ENCODE peak calls at places on chromosomes 13 and 19, in four cellular contexts. A, T, K and Q are unnamed samples.

GRCh38 chr19:2624537-2625091 is 77.9 kb downstream of the GNG7 start:
- DNase-seq in A (peak), T (no peak), K (no peak), Q (no peak)

GRCh38 chr13:33228645-33229445 is 56.7 kb downstream of the STARD13 start:
- DNase-seq in A (no peak), T (no peak), K (no peak), Q (no peak)

GRCh38 chr13:50318887-50319286 is 303.6 kb downstream of the KCNRG start:
- DNase-seq in A (no peak), T (no peak), K (no peak), Q (no peak)

GRCh38 chr19:45443462-45444317 is 20.0 kb upstream of the ERCC1 start:
- DNase-seq in A (peak), T (peak), K (no peak), Q (no peak)

GRCh38 chr13:46134961-46135522 is 30.2 kb upstream of the CPB2 start:
- DNase-seq in A (no peak), T (no peak), K (no peak), Q (no peak)

GRCh38 chr13:77584111-77584510 is 48.6 kb downstream of the SCEL start:
- DNase-seq in A (no peak), T (no peak), K (no peak), Q (no peak)

GRCh38 chr19:7904074-7905020 is 670 bp downstream of the MAP2K7 start:
- DNase-seq in A (peak), T (peak), K (no peak), Q (no peak)

GRCh38 chr19:18176367-18177310 is 3.0 kb downstream of the IFI30 start:
- DNase-seq in A (no peak), T (no peak), K (no peak), Q (no peak)

GRCh38 chr19:27794444-27795042 is 1418.4 kb downstream of the UQCRFS1 start:
- DNase-seq in A (no peak), T (no peak), K (no peak), Q (no peak)

GRCh38 chr13:101065314-101065713 is 351.0 kb downstream of the NALCN start:
- DNase-seq in A (no peak), T (no peak), K (no peak), Q (no peak)

GRCh38 chr13:64758520-64758919 is 2471.6 kb downstream of the PCDH9 start:
- DNase-seq in A (no peak), T (no peak), K (no peak), Q (no peak)

GRCh38 chr19:13428352-13428751 is 77.9 kb downstream of the CACNA1A start:
- DNase-seq in A (peak), T (no peak), K (no peak), Q (no peak)

GRCh38 chr19:46571495-46571894 is 29.6 kb upstream of the CALM3 start:
- DNase-seq in A (peak), T (no peak), K (no peak), Q (no peak)

GRCh38 chr13:51342706-51343105 is 3.2 kb downstream of the SERPINE3 start:
- DNase-seq in A (no peak), T (no peak), K (no peak), Q (no peak)

GRCh38 chr19:28044477-28044876 is 1168.5 kb downstream of the UQCRFS1 start:
- DNase-seq in A (no peak), T (no peak), K (no peak), Q (no peak)

GRCh38 chr19:46524272-46524671 is 28.6 kb upstream of the PNMA8B start:
- DNase-seq in A (no peak), T (no peak), K (no peak), Q (no peak)

GRCh38 chr13:24042710-24043440 is 117.6 kb upstream of the SPATA13 start:
- DNase-seq in A (no peak), T (no peak), K (no peak), Q (no peak)

GRCh38 chr13:20969182-20969581 is 66.6 kb upstream of the XPO4 start:
- DNase-seq in A (no peak), T (no peak), K (no peak), Q (no peak)

GRCh38 chr19:54164369-54165068 is 5.0 kb upstream of the LENG1 start:
- DNase-seq in A (peak), T (peak), K (no peak), Q (no peak)

GRCh38 chr19:3366761-3367571 is 583 bp downstream of the NFIC start:
- DNase-seq in A (peak), T (peak), K (no peak), Q (no peak)

GRCh38 chr13:62525652-62526051 is 1110.0 kb upstream of the PCDH20 start:
- DNase-seq in A (no peak), T (no peak), K (no peak), Q (no peak)

GRCh38 chr19:869245-870177 is 10.0 kb downstream of the CFD start:
- DNase-seq in A (no peak), T (peak), K (no peak), Q (no peak)

GRCh38 chr19:20640545-20640944 is 20.8 kb downstream of the ZNF626 start:
- DNase-seq in A (no peak), T (no peak), K (no peak), Q (no peak)

GRCh38 chr13:109422163-109422562 is 364.2 kb downstream of the IRS2 start:
- DNase-seq in A (no peak), T (no peak), K (no peak), Q (no peak)

GRCh38 chr19:11264452-11265176 is 2.3 kb upstream of the DOCK6 start:
- DNase-seq in A (no peak), T (no peak), K (no peak), Q (no peak)

GRCh38 chr19:58518261-58519086 is 1.1 kb downstream of the ZBTB45 start:
- DNase-seq in A (no peak), T (no peak), K (no peak), Q (no peak)

GRCh38 chr19:18460313-18460712 is 22.4 kb upstream of the ISYNA1 start:
- DNase-seq in A (peak), T (peak), K (no peak), Q (no peak)

GRCh38 chr13:94239135-94239534 is 240.3 kb downstream of the DCT start:
- DNase-seq in A (no peak), T (no peak), K (no peak), Q (peak)

GRCh38 chr13:45120967-45121366 is 657 bp downstream of the GTF2F2 start:
- DNase-seq in A (no peak), T (no peak), K (no peak), Q (no peak)

GRCh38 chr19:8174706-8175105 is 25.3 kb upstream of the FBN3 start:
- DNase-seq in A (no peak), T (no peak), K (no peak), Q (no peak)

GRCh38 chr19:6413291-6413690 is 11.3 kb downstream of the KHSRP start:
- DNase-seq in A (no peak), T (no peak), K (no peak), Q (no peak)

GRCh38 chr19:44741841-44742352 is 6.6 kb upstream of the BCL3 start:
- DNase-seq in A (peak), T (peak), K (peak), Q (peak)

GRCh38 chr13:114309086-114309485 is 5.2 kb upstream of the CHAMP1 start:
- DNase-seq in A (no peak), T (no peak), K (no peak), Q (no peak)

GRCh38 chr19:5564930-5565329 is 2.8 kb downstream of the TINCR start:
- DNase-seq in A (no peak), T (no peak), K (no peak), Q (no peak)

GRCh38 chr13:40148103-40148502 is 492.6 kb downstream of the COG6 start:
- DNase-seq in A (no peak), T (no peak), K (no peak), Q (no peak)

GRCh38 chr19:39966617-39967016 is 4.3 kb upstream of the PSMC4 start:
- DNase-seq in A (no peak), T (no peak), K (no peak), Q (no peak)

GRCh38 chr19:15198006-15198356 is 2.8 kb downstream of the NOTCH3 start:
- DNase-seq in A (no peak), T (peak), K (no peak), Q (no peak)
- H3K4me3 ChIP-seq in A (no peak), T (peak), K (no peak), Q (no peak)

GRCh38 chr19:48308695-48309586 is 16.4 kb upstream of the EMP3 start:
- DNase-seq in A (peak), T (no peak), K (no peak), Q (no peak)
- H3K4me3 ChIP-seq in A (no peak), T (no peak), K (no peak), Q (no peak)

GRCh38 chr19:50147462-50148423 is 15.3 kb downstream of the IZUMO2 start:
- DNase-seq in A (peak), T (peak), K (no peak), Q (peak)
- H3K4me3 ChIP-seq in A (peak), T (peak), K (peak), Q (peak)

GRCh38 chr13:73368608-73369007 is 309.8 kb downstream of the KLF5 start:
- DNase-seq in A (no peak), T (no peak), K (peak), Q (no peak)
- H3K4me3 ChIP-seq in A (no peak), T (no peak), K (no peak), Q (no peak)

GRCh38 chr19:33868821-33869412 is 72.2 kb downstream of the KCTD15 start:
- DNase-seq in A (peak), T (no peak), K (peak), Q (no peak)
- H3K4me3 ChIP-seq in A (peak), T (peak), K (no peak), Q (no peak)

GRCh38 chr13:32021785-32022184 is 9.8 kb upstream of the FRY start:
- DNase-seq in A (no peak), T (no peak), K (no peak), Q (no peak)
- H3K4me3 ChIP-seq in A (no peak), T (no peak), K (no peak), Q (no peak)